ENCODE peak calls at places on chromosomes 2 and 18, in five cellular contexts. One of them, this sample, is unnamed.

GRCh38 chr2:219736196-219736595 is 108.8 kb downstream of the SLC4A3 start:
- DNase-seq in T-helper 9 cell: no peak
- DNase-seq in NCI-H1417: peak
- DNase-seq in amniotic stem cell: peak
- DNase-seq in WERI-Rb-1: peak
- DNase-seq in this sample: peak

GRCh38 chr18:44816028-44816427 is 135.3 kb downstream of the SETBP1 start:
- DNase-seq in T-helper 9 cell: no peak
- DNase-seq in NCI-H1417: no peak
- DNase-seq in amniotic stem cell: no peak
- DNase-seq in WERI-Rb-1: no peak
- DNase-seq in this sample: no peak

GRCh38 chr2:33160217-33160616 is 213.5 kb downstream of the LTBP1 start:
- DNase-seq in T-helper 9 cell: no peak
- DNase-seq in NCI-H1417: no peak
- DNase-seq in amniotic stem cell: no peak
- DNase-seq in WERI-Rb-1: no peak
- DNase-seq in this sample: no peak

GRCh38 chr2:128466377-128467175 is 147.9 kb upstream of the HS6ST1 start:
- DNase-seq in T-helper 9 cell: no peak
- DNase-seq in NCI-H1417: no peak
- DNase-seq in amniotic stem cell: no peak
- DNase-seq in WERI-Rb-1: no peak
- DNase-seq in this sample: no peak

GRCh38 chr2:149556452-149556851 is 31.1 kb downstream of the MMADHC start:
- DNase-seq in T-helper 9 cell: no peak
- DNase-seq in NCI-H1417: no peak
- DNase-seq in amniotic stem cell: no peak
- DNase-seq in WERI-Rb-1: no peak
- DNase-seq in this sample: no peak

GRCh38 chr18:37435996-37436395 is 129.6 kb downstream of the CELF4 start:
- DNase-seq in T-helper 9 cell: no peak
- DNase-seq in NCI-H1417: no peak
- DNase-seq in amniotic stem cell: no peak
- DNase-seq in WERI-Rb-1: no peak
- DNase-seq in this sample: no peak

GRCh38 chr18:3511980-3512379 is 62.0 kb downstream of the TGIF1 start:
- DNase-seq in T-helper 9 cell: no peak
- DNase-seq in NCI-H1417: no peak
- DNase-seq in amniotic stem cell: peak
- DNase-seq in WERI-Rb-1: no peak
- DNase-seq in this sample: no peak

GRCh38 chr18:74331404-74331803 is 15.8 kb downstream of the C18orf63 start:
- DNase-seq in T-helper 9 cell: no peak
- DNase-seq in NCI-H1417: peak
- DNase-seq in amniotic stem cell: no peak
- DNase-seq in WERI-Rb-1: no peak
- DNase-seq in this sample: peak

GRCh38 chr2:241852981-241853631 is 5.6 kb downstream of the PDCD1 start:
- DNase-seq in T-helper 9 cell: no peak
- DNase-seq in NCI-H1417: no peak
- DNase-seq in amniotic stem cell: no peak
- DNase-seq in WERI-Rb-1: no peak
- DNase-seq in this sample: no peak

GRCh38 chr18:26804474-26804873 is 61.0 kb downstream of the AQP4 start:
- DNase-seq in T-helper 9 cell: no peak
- DNase-seq in NCI-H1417: peak
- DNase-seq in amniotic stem cell: no peak
- DNase-seq in WERI-Rb-1: peak
- DNase-seq in this sample: peak

GRCh38 chr2:60961457-60961856 is 56.1 kb upstream of the PEX13 start:
- DNase-seq in T-helper 9 cell: no peak
- DNase-seq in NCI-H1417: no peak
- DNase-seq in amniotic stem cell: no peak
- DNase-seq in WERI-Rb-1: no peak
- DNase-seq in this sample: no peak

GRCh38 chr18:10041180-10041579 is 127.4 kb downstream of the VAPA start:
- DNase-seq in T-helper 9 cell: no peak
- DNase-seq in NCI-H1417: no peak
- DNase-seq in amniotic stem cell: no peak
- DNase-seq in WERI-Rb-1: peak
- DNase-seq in this sample: no peak

GRCh38 chr2:76157531-76157930 is 446.8 kb upstream of the GCFC2 start:
- DNase-seq in T-helper 9 cell: no peak
- DNase-seq in NCI-H1417: no peak
- DNase-seq in amniotic stem cell: no peak
- DNase-seq in WERI-Rb-1: no peak
- DNase-seq in this sample: no peak

GRCh38 chr2:172253190-172254052 is 150.7 kb upstream of the DLX2 start:
- DNase-seq in T-helper 9 cell: peak
- DNase-seq in NCI-H1417: no peak
- DNase-seq in amniotic stem cell: peak
- DNase-seq in WERI-Rb-1: no peak
- DNase-seq in this sample: peak

GRCh38 chr2:198517961-198518360 is 713.6 kb downstream of the PLCL1 start:
- DNase-seq in T-helper 9 cell: no peak
- DNase-seq in NCI-H1417: no peak
- DNase-seq in amniotic stem cell: no peak
- DNase-seq in WERI-Rb-1: no peak
- DNase-seq in this sample: no peak

GRCh38 chr2:60992985-60993392 is 24.5 kb upstream of the PEX13 start:
- DNase-seq in T-helper 9 cell: no peak
- DNase-seq in NCI-H1417: no peak
- DNase-seq in amniotic stem cell: no peak
- DNase-seq in WERI-Rb-1: no peak
- DNase-seq in this sample: no peak

GRCh38 chr2:75667884-75668283 is 21.3 kb downstream of the MRPL19 start:
- DNase-seq in T-helper 9 cell: no peak
- DNase-seq in NCI-H1417: no peak
- DNase-seq in amniotic stem cell: no peak
- DNase-seq in WERI-Rb-1: no peak
- DNase-seq in this sample: no peak

GRCh38 chr2:157105372-157105771 is 152.1 kb upstream of the GALNT5 start:
- DNase-seq in T-helper 9 cell: no peak
- DNase-seq in NCI-H1417: no peak
- DNase-seq in amniotic stem cell: no peak
- DNase-seq in WERI-Rb-1: no peak
- DNase-seq in this sample: no peak

GRCh38 chr2:219495531-219496122 is 3.1 kb upstream of the GMPPA start:
- DNase-seq in T-helper 9 cell: peak
- DNase-seq in NCI-H1417: peak
- DNase-seq in amniotic stem cell: peak
- DNase-seq in WERI-Rb-1: peak
- DNase-seq in this sample: peak

GRCh38 chr18:79397830-79398761 is 2.4 kb downstream of the NFATC1 start:
- DNase-seq in T-helper 9 cell: no peak
- DNase-seq in NCI-H1417: no peak
- DNase-seq in amniotic stem cell: no peak
- DNase-seq in WERI-Rb-1: no peak
- DNase-seq in this sample: no peak

GRCh38 chr2:119760876-119761275 is 1.2 kb downstream of the PTPN4 start:
- DNase-seq in T-helper 9 cell: no peak
- DNase-seq in NCI-H1417: peak
- DNase-seq in amniotic stem cell: no peak
- DNase-seq in WERI-Rb-1: no peak
- DNase-seq in this sample: no peak

GRCh38 chr2:37786854-37787253 is 115.4 kb upstream of the CDC42EP3 start:
- DNase-seq in T-helper 9 cell: no peak
- DNase-seq in NCI-H1417: peak
- DNase-seq in amniotic stem cell: no peak
- DNase-seq in WERI-Rb-1: no peak
- DNase-seq in this sample: no peak

GRCh38 chr2:230932556-230933511 is 7.8 kb upstream of the GPR55 start:
- DNase-seq in T-helper 9 cell: no peak
- DNase-seq in NCI-H1417: no peak
- DNase-seq in amniotic stem cell: no peak
- DNase-seq in WERI-Rb-1: no peak
- DNase-seq in this sample: no peak

GRCh38 chr18:9673296-9674251 is 34.5 kb upstream of the RAB31 start:
- DNase-seq in T-helper 9 cell: no peak
- DNase-seq in NCI-H1417: peak
- DNase-seq in amniotic stem cell: no peak
- DNase-seq in WERI-Rb-1: peak
- DNase-seq in this sample: peak

GRCh38 chr2:44684559-44684958 is 256.9 kb upstream of the SIX3 start:
- DNase-seq in T-helper 9 cell: no peak
- DNase-seq in NCI-H1417: no peak
- DNase-seq in amniotic stem cell: no peak
- DNase-seq in WERI-Rb-1: no peak
- DNase-seq in this sample: peak

GRCh38 chr2:113208995-113209868 is 35.5 kb downstream of the PSD4 start:
- DNase-seq in T-helper 9 cell: no peak
- DNase-seq in NCI-H1417: no peak
- DNase-seq in amniotic stem cell: peak
- DNase-seq in WERI-Rb-1: no peak
- DNase-seq in this sample: no peak

GRCh38 chr2:163774862-163775261 is 39.1 kb upstream of the FIGN start:
- DNase-seq in T-helper 9 cell: no peak
- DNase-seq in NCI-H1417: no peak
- DNase-seq in amniotic stem cell: peak
- DNase-seq in WERI-Rb-1: no peak
- DNase-seq in this sample: no peak

GRCh38 chr2:85481818-85482777 is 56.9 kb upstream of the MAT2A start:
- DNase-seq in T-helper 9 cell: no peak
- DNase-seq in NCI-H1417: no peak
- DNase-seq in amniotic stem cell: no peak
- DNase-seq in WERI-Rb-1: no peak
- DNase-seq in this sample: no peak

GRCh38 chr18:54004828-54005227 is 219.6 kb downstream of the MBD2 start:
- DNase-seq in T-helper 9 cell: no peak
- DNase-seq in NCI-H1417: no peak
- DNase-seq in amniotic stem cell: no peak
- DNase-seq in WERI-Rb-1: peak
- DNase-seq in this sample: peak

GRCh38 chr2:182229288-182229687 is 197.5 kb downstream of the PDE1A start:
- DNase-seq in T-helper 9 cell: no peak
- DNase-seq in NCI-H1417: no peak
- DNase-seq in amniotic stem cell: no peak
- DNase-seq in WERI-Rb-1: no peak
- DNase-seq in this sample: no peak

GRCh38 chr2:86039963-86040655 is 65.6 kb downstream of the POLR1A start:
- DNase-seq in T-helper 9 cell: no peak
- DNase-seq in NCI-H1417: no peak
- DNase-seq in amniotic stem cell: no peak
- DNase-seq in WERI-Rb-1: no peak
- DNase-seq in this sample: no peak

GRCh38 chr2:216632952-216633615 is at the start of gene IGFBP2:
- DNase-seq in T-helper 9 cell: no peak
- DNase-seq in NCI-H1417: peak
- DNase-seq in amniotic stem cell: peak
- DNase-seq in WERI-Rb-1: peak
- DNase-seq in this sample: peak

GRCh38 chr2:437772-438393 is 150.0 kb upstream of the ALKAL2 start:
- DNase-seq in T-helper 9 cell: peak
- DNase-seq in NCI-H1417: peak
- DNase-seq in amniotic stem cell: no peak
- DNase-seq in WERI-Rb-1: peak
- DNase-seq in this sample: no peak

GRCh38 chr2:164150601-164151000 is 414.8 kb upstream of the FIGN start:
- DNase-seq in T-helper 9 cell: no peak
- DNase-seq in NCI-H1417: no peak
- DNase-seq in amniotic stem cell: no peak
- DNase-seq in WERI-Rb-1: no peak
- DNase-seq in this sample: no peak

GRCh38 chr18:778194-779007 is 33.6 kb downstream of the YES1 start:
- DNase-seq in T-helper 9 cell: no peak
- DNase-seq in NCI-H1417: no peak
- DNase-seq in amniotic stem cell: no peak
- DNase-seq in WERI-Rb-1: no peak
- DNase-seq in this sample: no peak

GRCh38 chr2:36951574-36951973 is 14.8 kb downstream of the STRN start:
- DNase-seq in T-helper 9 cell: no peak
- DNase-seq in NCI-H1417: no peak
- DNase-seq in amniotic stem cell: no peak
- DNase-seq in WERI-Rb-1: no peak
- DNase-seq in this sample: no peak

GRCh38 chr2:203591642-203592041 is 56.5 kb upstream of the RAPH1 start:
- DNase-seq in T-helper 9 cell: no peak
- DNase-seq in NCI-H1417: no peak
- DNase-seq in amniotic stem cell: no peak
- DNase-seq in WERI-Rb-1: no peak
- DNase-seq in this sample: no peak

GRCh38 chr2:96734899-96735585 is 4.8 kb downstream of the LMAN2L start:
- DNase-seq in T-helper 9 cell: no peak
- DNase-seq in NCI-H1417: no peak
- DNase-seq in amniotic stem cell: no peak
- DNase-seq in WERI-Rb-1: no peak
- DNase-seq in this sample: no peak

GRCh38 chr2:139156730-139157129 is 376.5 kb upstream of the NXPH2 start:
- DNase-seq in T-helper 9 cell: no peak
- DNase-seq in NCI-H1417: no peak
- DNase-seq in amniotic stem cell: no peak
- DNase-seq in WERI-Rb-1: no peak
- DNase-seq in this sample: peak

GRCh38 chr2:57886196-57886786 is 160.3 kb upstream of the VRK2 start:
- DNase-seq in T-helper 9 cell: no peak
- DNase-seq in NCI-H1417: peak
- DNase-seq in amniotic stem cell: no peak
- DNase-seq in WERI-Rb-1: peak
- DNase-seq in this sample: no peak

This sample was measured in mesendoderm.